ENCODE peak calls at places on chromosome 3, in four cellular contexts. F is ACHN, R is neural crest cell, J is A549. C is an unnamed sample.
A peak's percentile ranks its signal among the peaks of the same experiment; 100 is the strongest.

GRCh38 chr3:149258298-149258697 is 36.7 kb upstream of the CP start:
- DNase-seq in F (no peak), J (no peak), R (no peak), C (no peak)

GRCh38 chr3:175287361-175287963 is 428.3 kb downstream of the NAALADL2 start:
- DNase-seq in J (no peak), R (no peak), F (no peak), C (no peak)

GRCh38 chr3:80283783-80284182 is 516.0 kb upstream of the ROBO1 start:
- DNase-seq in J (no peak), R (no peak), F (no peak), C (no peak)

GRCh38 chr3:123610331-123610730 is 25.5 kb upstream of the HACD2 start:
- DNase-seq in R (no peak), F (no peak), J (no peak), C (no peak)

GRCh38 chr3:118793176-118793575 is 241.5 kb downstream of the IGSF11 start:
- DNase-seq in R (no peak), J (no peak), F (no peak), C (no peak)

GRCh38 chr3:14548321-14548729 is 8.2 kb upstream of the GRIP2 start:
- DNase-seq in R (peak; percentile 73), J (peak; percentile 67), F (peak; percentile 61), C (peak; percentile 49)

GRCh38 chr3:138724433-138724832 is 110.3 kb downstream of the PIK3CB start:
- DNase-seq in F (no peak), R (peak; percentile 10), J (no peak), C (no peak)

GRCh38 chr3:113035387-113035982 is 44.7 kb downstream of the GTPBP8 start:
- DNase-seq in R (peak; percentile 62), J (peak; percentile 73), F (peak; percentile 60), C (peak; percentile 46)

GRCh38 chr3:21466491-21466890 is 284.5 kb downstream of the ZNF385D start:
- DNase-seq in F (no peak), R (no peak), J (no peak), C (no peak)

GRCh38 chr3:194577985-194578905 is 55.0 kb downstream of the TMEM44 start:
- DNase-seq in F (peak; percentile 86), J (peak; percentile 83), R (no peak), C (no peak)

GRCh38 chr3:185162634-185163033 is 9.8 kb upstream of the C3orf70 start:
- DNase-seq in J (no peak), R (no peak), F (no peak), C (no peak)

GRCh38 chr3:194985031-194985578 is 285.9 kb downstream of the XXYLT1 start:
- DNase-seq in R (peak; percentile 22), F (no peak), J (no peak), C (peak; percentile 65)

GRCh38 chr3:146554168-146554760 is 9.9 kb upstream of the PLSCR1 start:
- DNase-seq in R (no peak), J (no peak), F (no peak), C (no peak)

GRCh38 chr3:56795097-56795806 is 6.5 kb downstream of the ARHGEF3 start:
- DNase-seq in J (no peak), F (no peak), R (no peak), C (no peak)

GRCh38 chr3:1960506-1960905 is 138.2 kb upstream of the CNTN4 start:
- DNase-seq in J (no peak), R (no peak), F (peak; percentile 51), C (no peak)

GRCh38 chr3:28564211-28564610 is 215.6 kb upstream of the AZI2 start:
- DNase-seq in F (no peak), R (no peak), J (no peak), C (no peak)

GRCh38 chr3:71779674-71780377 is 5.1 kb downstream of the PROK2 start:
- DNase-seq in R (no peak), F (no peak), J (no peak), C (no peak)

GRCh38 chr3:72441284-72441994 is 406.8 kb downstream of the SHQ1 start:
- DNase-seq in R (no peak), F (no peak), J (no peak), C (no peak)

GRCh38 chr3:16849795-16850194 is 35.0 kb upstream of the PLCL2 start:
- DNase-seq in F (peak; percentile 25), R (no peak), J (no peak), C (no peak)

GRCh38 chr3:13857702-13858380 is 22.0 kb downstream of the WNT7A start:
- DNase-seq in J (no peak), R (no peak), F (no peak), C (no peak)

GRCh38 chr3:157865449-157865862 is 240.8 kb downstream of the SHOX2 start:
- DNase-seq in F (peak; percentile 34), R (peak; percentile 22), J (peak; percentile 30), C (no peak)

C was measured in NCI-H460.